ENCODE peak calls at places on chromosome 1, in ten cellular contexts. N is GM20000; K is RPMI7951; X is activated naive CD4-positive, alpha-beta T cell treated with Interleukin-2 at 50 U/mL for 16 hours; H is cerebellum; W is NCI-H1436 treated with DMSO at 0.1 percent for 48 hours; Q is head of caudate nucleus; T is left ventricle myocardium superior; E is activated T-cell treated with anti-CD3 and anti-CD28 coated beads for 1 hour; G is HS-27A. J is an unnamed sample.
A peak's percentile ranks its signal among the peaks of the same experiment; 100 is the strongest.

GRCh38 chr1:1291023-1291528 is 10.8 kb downstream of the SCNN1D start:
- DNase-seq in H (no peak), X (no peak), Q (no peak), G (no peak), W (no peak), K (peak; percentile 53), T (peak; percentile 42), N (no peak), E (no peak), J (no peak)

GRCh38 chr1:108129999-108130398 is 70.1 kb downstream of the SLC25A24 start:
- DNase-seq in T (no peak), G (no peak), Q (no peak), W (no peak), X (no peak), N (no peak), H (no peak), K (no peak), E (no peak), J (no peak)

GRCh38 chr1:16618719-16619118 is 5.4 kb upstream of the NBPF1 start:
- DNase-seq in G (no peak), T (no peak), Q (peak; percentile 23), N (no peak), K (no peak), H (no peak), W (no peak), X (peak; percentile 1), E (no peak), J (peak; percentile 1)

GRCh38 chr1:46179138-46180081 is 3.1 kb upstream of the P3R3URF start:
- DNase-seq in H (peak; percentile 90), G (peak; percentile 77), K (peak; percentile 86), X (peak; percentile 63), W (peak; percentile 33), Q (peak; percentile 82), T (peak; percentile 68), E (peak; percentile 51), N (peak; percentile 81), J (peak; percentile 61)

GRCh38 chr1:66439028-66439427 is 94.9 kb upstream of the SGIP1 start:
- DNase-seq in H (no peak), W (no peak), X (no peak), K (peak; percentile 40), N (peak; percentile 33), G (no peak), T (no peak), E (no peak), Q (no peak), J (no peak)

GRCh38 chr1:109484519-109484975 is 842 bp downstream of the ATXN7L2 start:
- DNase-seq in E (no peak), X (no peak), H (no peak), T (no peak), K (no peak), W (no peak), N (no peak), Q (no peak), G (no peak), J (no peak)

GRCh38 chr1:203464226-203464625 is 11.4 kb upstream of the PRELP start:
- DNase-seq in K (no peak), G (no peak), Q (no peak), T (peak; percentile 52), X (no peak), E (no peak), N (no peak), H (no peak), W (no peak), J (no peak)

GRCh38 chr1:44862829-44863406 is 19.9 kb upstream of the PTCH2 start:
- DNase-seq in G (no peak), T (no peak), H (no peak), K (peak; percentile 79), N (no peak), E (no peak), Q (no peak), W (no peak), X (no peak), J (no peak)

GRCh38 chr1:36217667-36218066 is 6.6 kb upstream of the THRAP3 start:
- DNase-seq in T (no peak), W (no peak), G (no peak), K (peak; percentile 35), Q (no peak), E (no peak), H (no peak), N (no peak), X (no peak), J (no peak)

GRCh38 chr1:48500541-48501440 is 28.8 kb upstream of the SPATA6 start:
- DNase-seq in K (no peak), G (no peak), H (no peak), T (no peak), X (no peak), E (no peak), Q (no peak), W (no peak), N (no peak), J (no peak)